ENCODE peak calls at places on chromosomes 1 and 21, in nine cellular contexts. One of them, this sample, is unnamed.

GRCh38 chr21:41962425-41962966 is 8.7 kb upstream of the C2CD2 start:
- DNase-seq in endothelial cell: no peak
- DNase-seq in colonic mucosa: no peak
- DNase-seq in psoas muscle: no peak
- DNase-seq in mammary epithelial cell: no peak
- DNase-seq in neural crest cell: no peak
- DNase-seq in Caco-2: no peak
- DNase-seq in left ventricle myocardium inferior: no peak
- DNase-seq in AG09309: no peak
- DNase-seq in this sample: no peak

GRCh38 chr1:150537732-150538684 is 11.2 kb upstream of the ADAMTSL4 start:
- DNase-seq in AG09309: no peak
- DNase-seq in endothelial cell: peak
- DNase-seq in mammary epithelial cell: peak
- DNase-seq in colonic mucosa: no peak
- DNase-seq in psoas muscle: peak
- DNase-seq in Caco-2: peak
- DNase-seq in left ventricle myocardium inferior: peak
- DNase-seq in neural crest cell: no peak
- DNase-seq in this sample: no peak

GRCh38 chr1:52653207-52653849 is 20.4 kb downstream of the SHISAL2A start:
- DNase-seq in neural crest cell: no peak
- DNase-seq in endothelial cell: no peak
- DNase-seq in AG09309: no peak
- DNase-seq in mammary epithelial cell: no peak
- DNase-seq in left ventricle myocardium inferior: no peak
- DNase-seq in colonic mucosa: no peak
- DNase-seq in Caco-2: no peak
- DNase-seq in psoas muscle: no peak
- DNase-seq in this sample: no peak

GRCh38 chr1:218164930-218165686 is 120.0 kb upstream of the RRP15 start:
- DNase-seq in left ventricle myocardium inferior: peak
- DNase-seq in AG09309: no peak
- DNase-seq in psoas muscle: peak
- DNase-seq in endothelial cell: peak
- DNase-seq in colonic mucosa: peak
- DNase-seq in Caco-2: peak
- DNase-seq in neural crest cell: peak
- DNase-seq in mammary epithelial cell: no peak
- DNase-seq in this sample: no peak

GRCh38 chr1:213200630-213201029 is 149.6 kb downstream of the RPS6KC1 start:
- DNase-seq in endothelial cell: no peak
- DNase-seq in Caco-2: no peak
- DNase-seq in colonic mucosa: no peak
- DNase-seq in neural crest cell: no peak
- DNase-seq in left ventricle myocardium inferior: no peak
- DNase-seq in AG09309: no peak
- DNase-seq in psoas muscle: no peak
- DNase-seq in mammary epithelial cell: no peak
- DNase-seq in this sample: no peak

GRCh38 chr21:41207401-41208388 is 39.7 kb downstream of the BACE2 start:
- DNase-seq in colonic mucosa: peak
- DNase-seq in Caco-2: no peak
- DNase-seq in neural crest cell: no peak
- DNase-seq in endothelial cell: no peak
- DNase-seq in left ventricle myocardium inferior: peak
- DNase-seq in AG09309: peak
- DNase-seq in mammary epithelial cell: peak
- DNase-seq in psoas muscle: peak
- DNase-seq in this sample: no peak

GRCh38 chr1:91712981-91713841 is 172.7 kb downstream of the TGFBR3 start:
- DNase-seq in AG09309: no peak
- DNase-seq in Caco-2: no peak
- DNase-seq in psoas muscle: peak
- DNase-seq in left ventricle myocardium inferior: peak
- DNase-seq in neural crest cell: no peak
- DNase-seq in colonic mucosa: peak
- DNase-seq in endothelial cell: no peak
- DNase-seq in mammary epithelial cell: no peak
- DNase-seq in this sample: no peak

GRCh38 chr1:200445213-200445612 is 35.4 kb upstream of the ZNF281 start:
- DNase-seq in colonic mucosa: no peak
- DNase-seq in endothelial cell: no peak
- DNase-seq in Caco-2: no peak
- DNase-seq in AG09309: peak
- DNase-seq in neural crest cell: no peak
- DNase-seq in mammary epithelial cell: peak
- DNase-seq in psoas muscle: no peak
- DNase-seq in left ventricle myocardium inferior: no peak
- DNase-seq in this sample: no peak

GRCh38 chr1:24705260-24706073 is 39.8 kb upstream of the CLIC4 start:
- DNase-seq in Caco-2: peak
- DNase-seq in colonic mucosa: peak
- DNase-seq in mammary epithelial cell: peak
- DNase-seq in endothelial cell: peak
- DNase-seq in neural crest cell: peak
- DNase-seq in AG09309: no peak
- DNase-seq in left ventricle myocardium inferior: peak
- DNase-seq in psoas muscle: peak
- DNase-seq in this sample: peak

GRCh38 chr1:31786366-31787060 is 22.4 kb upstream of the ADGRB2 start:
- DNase-seq in endothelial cell: no peak
- DNase-seq in psoas muscle: no peak
- DNase-seq in left ventricle myocardium inferior: no peak
- DNase-seq in Caco-2: no peak
- DNase-seq in mammary epithelial cell: no peak
- DNase-seq in colonic mucosa: no peak
- DNase-seq in AG09309: no peak
- DNase-seq in neural crest cell: no peak
- DNase-seq in this sample: no peak

GRCh38 chr1:39737546-39738169 is 1.0 kb upstream of the PPIE start:
- DNase-seq in AG09309: no peak
- DNase-seq in endothelial cell: no peak
- DNase-seq in neural crest cell: no peak
- DNase-seq in mammary epithelial cell: no peak
- DNase-seq in left ventricle myocardium inferior: no peak
- DNase-seq in Caco-2: no peak
- DNase-seq in psoas muscle: no peak
- DNase-seq in colonic mucosa: no peak
- DNase-seq in this sample: no peak

GRCh38 chr1:9942399-9942938 is 722 bp downstream of the LZIC start:
- DNase-seq in Caco-2: peak
- DNase-seq in psoas muscle: no peak
- DNase-seq in endothelial cell: peak
- DNase-seq in colonic mucosa: peak
- DNase-seq in mammary epithelial cell: peak
- DNase-seq in neural crest cell: peak
- DNase-seq in AG09309: peak
- DNase-seq in left ventricle myocardium inferior: no peak
- DNase-seq in this sample: no peak

GRCh38 chr1:15246960-15247614 is at the start of gene FHAD1:
- DNase-seq in colonic mucosa: peak
- DNase-seq in endothelial cell: peak
- DNase-seq in psoas muscle: peak
- DNase-seq in AG09309: no peak
- DNase-seq in neural crest cell: peak
- DNase-seq in mammary epithelial cell: peak
- DNase-seq in Caco-2: peak
- DNase-seq in left ventricle myocardium inferior: peak
- DNase-seq in this sample: peak

GRCh38 chr1:61163794-61164193 is 81.4 kb downstream of the NFIA start:
- DNase-seq in left ventricle myocardium inferior: no peak
- DNase-seq in colonic mucosa: no peak
- DNase-seq in neural crest cell: no peak
- DNase-seq in mammary epithelial cell: no peak
- DNase-seq in Caco-2: no peak
- DNase-seq in AG09309: no peak
- DNase-seq in psoas muscle: no peak
- DNase-seq in endothelial cell: no peak
- DNase-seq in this sample: no peak

GRCh38 chr1:211257831-211258225 is 1.3 kb upstream of the RCOR3 start:
- DNase-seq in Caco-2: no peak
- DNase-seq in left ventricle myocardium inferior: no peak
- DNase-seq in neural crest cell: no peak
- DNase-seq in psoas muscle: no peak
- DNase-seq in endothelial cell: no peak
- DNase-seq in colonic mucosa: no peak
- DNase-seq in AG09309: no peak
- DNase-seq in mammary epithelial cell: no peak
- DNase-seq in this sample: no peak

GRCh38 chr1:160459687-160460086 is 59.3 kb downstream of the VANGL2 start:
- DNase-seq in psoas muscle: no peak
- DNase-seq in endothelial cell: no peak
- DNase-seq in AG09309: no peak
- DNase-seq in Caco-2: no peak
- DNase-seq in mammary epithelial cell: no peak
- DNase-seq in neural crest cell: no peak
- DNase-seq in colonic mucosa: no peak
- DNase-seq in left ventricle myocardium inferior: no peak
- DNase-seq in this sample: no peak

GRCh38 chr1:204756349-204756748 is 70.8 kb upstream of the LRRN2 start:
- DNase-seq in Caco-2: no peak
- DNase-seq in AG09309: no peak
- DNase-seq in mammary epithelial cell: no peak
- DNase-seq in colonic mucosa: no peak
- DNase-seq in neural crest cell: no peak
- DNase-seq in left ventricle myocardium inferior: no peak
- DNase-seq in psoas muscle: no peak
- DNase-seq in endothelial cell: no peak
- DNase-seq in this sample: peak
- TF ChIP-seq CTCF in Caco-2: no peak
- TF ChIP-seq CTCF in AG09309: no peak
- TF ChIP-seq CTCF in mammary epithelial cell: no peak
- TF ChIP-seq CTCF in colonic mucosa: no peak
- TF ChIP-seq CTCF in neural crest cell: no peak
- TF ChIP-seq CTCF in left ventricle myocardium inferior: no peak
- TF ChIP-seq CTCF in psoas muscle: no peak
- TF ChIP-seq CTCF in endothelial cell: no peak
- TF ChIP-seq CTCF in this sample: no peak

DNA sequence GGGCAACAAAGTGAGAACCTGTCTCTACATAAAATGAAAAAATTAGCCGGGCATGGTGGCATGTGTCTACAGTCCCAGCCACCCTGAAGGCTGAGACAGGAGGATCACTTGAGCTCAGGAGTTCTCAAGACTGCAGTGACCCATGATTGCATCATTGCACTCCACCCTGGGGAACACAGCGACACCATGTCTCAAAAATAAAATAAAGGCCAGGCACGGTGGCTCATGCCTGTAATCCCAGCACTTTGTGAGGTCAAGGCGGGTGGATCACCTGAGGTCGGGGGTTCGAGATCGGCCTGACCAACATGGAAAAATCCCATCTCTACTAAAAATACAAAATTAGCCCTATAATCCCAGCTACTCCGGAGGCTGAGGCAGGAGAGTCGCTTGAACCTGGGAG is 20.1 kb downstream of the ANKRD13C start:
- DNase-seq in left ventricle myocardium inferior: no peak
- DNase-seq in Caco-2: no peak
- DNase-seq in psoas muscle: no peak
- DNase-seq in endothelial cell: no peak
- DNase-seq in mammary epithelial cell: no peak
- DNase-seq in neural crest cell: no peak
- DNase-seq in colonic mucosa: no peak
- DNase-seq in AG09309: no peak
- DNase-seq in this sample: no peak
- TF ChIP-seq CTCF in left ventricle myocardium inferior: no peak
- TF ChIP-seq CTCF in Caco-2: no peak
- TF ChIP-seq CTCF in psoas muscle: no peak
- TF ChIP-seq CTCF in endothelial cell: no peak
- TF ChIP-seq CTCF in mammary epithelial cell: no peak
- TF ChIP-seq CTCF in neural crest cell: no peak
- TF ChIP-seq CTCF in colonic mucosa: no peak
- TF ChIP-seq CTCF in AG09309: no peak
- TF ChIP-seq CTCF in this sample: no peak

GRCh38 chr1:51222136-51222787 is 13.8 kb upstream of the RNF11 start:
- DNase-seq in Caco-2: no peak
- DNase-seq in psoas muscle: no peak
- DNase-seq in mammary epithelial cell: no peak
- DNase-seq in AG09309: no peak
- DNase-seq in left ventricle myocardium inferior: no peak
- DNase-seq in colonic mucosa: no peak
- DNase-seq in endothelial cell: no peak
- DNase-seq in neural crest cell: no peak
- DNase-seq in this sample: no peak
- TF ChIP-seq CTCF in Caco-2: no peak
- TF ChIP-seq CTCF in psoas muscle: no peak
- TF ChIP-seq CTCF in mammary epithelial cell: no peak
- TF ChIP-seq CTCF in AG09309: no peak
- TF ChIP-seq CTCF in left ventricle myocardium inferior: no peak
- TF ChIP-seq CTCF in colonic mucosa: no peak
- TF ChIP-seq CTCF in endothelial cell: no peak
- TF ChIP-seq CTCF in neural crest cell: no peak
- TF ChIP-seq CTCF in this sample: no peak

DNA sequence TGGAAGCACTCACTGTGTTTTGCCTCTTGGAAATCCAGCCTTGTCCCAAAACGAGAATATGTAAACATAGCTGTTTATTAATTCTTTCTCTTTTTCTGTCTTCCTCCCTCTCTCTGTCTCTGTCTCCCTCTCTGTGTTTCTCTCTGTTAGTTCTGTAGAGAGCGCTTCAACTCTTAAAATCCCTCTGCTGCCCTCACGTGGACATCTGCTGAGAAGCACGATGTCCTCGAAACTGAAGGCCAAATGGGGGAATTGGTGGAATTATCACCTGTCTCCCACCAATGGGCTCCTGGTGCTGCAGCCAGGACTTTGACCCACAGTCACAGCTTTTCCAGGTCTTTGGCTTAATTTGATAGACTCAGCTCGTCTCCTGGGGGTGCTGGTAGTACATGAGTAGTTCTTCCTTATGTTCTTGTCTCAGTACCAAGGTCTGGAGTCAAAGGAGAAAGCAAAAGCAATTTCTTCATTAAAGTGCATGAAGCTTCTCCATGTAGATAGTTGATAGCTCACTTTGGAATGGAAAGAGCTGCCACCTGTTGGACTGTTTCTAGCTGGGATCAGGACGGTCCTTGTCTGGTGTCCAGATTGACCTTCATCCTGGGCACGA is 5.5 kb upstream of the GBP6 start:
- DNase-seq in left ventricle myocardium inferior: peak
- DNase-seq in psoas muscle: peak
- DNase-seq in AG09309: peak
- DNase-seq in endothelial cell: peak
- DNase-seq in mammary epithelial cell: peak
- DNase-seq in colonic mucosa: peak
- DNase-seq in Caco-2: peak
- DNase-seq in neural crest cell: peak
- DNase-seq in this sample: peak
- TF ChIP-seq CTCF in left ventricle myocardium inferior: peak
- TF ChIP-seq CTCF in psoas muscle: peak
- TF ChIP-seq CTCF in AG09309: peak
- TF ChIP-seq CTCF in endothelial cell: peak
- TF ChIP-seq CTCF in mammary epithelial cell: peak
- TF ChIP-seq CTCF in colonic mucosa: peak
- TF ChIP-seq CTCF in Caco-2: peak
- TF ChIP-seq CTCF in neural crest cell: peak
- TF ChIP-seq CTCF in this sample: peak

This sample was measured in mesothelial cell of epicardium.